ENCODE peak calls at places on chromosomes 2 and 18, in ten cellular contexts. F is ureter; S is activated CD4-positive, alpha-beta T cell treated with anti-CD3 and anti-CD28 coated beads, Interleukin-2, amount 50 U/mL, for 24 hours; R is EL; N is sigmoid colon; O is heart left ventricle; L is NCI-H1417; H is stimulated activated CD4-positive, alpha-beta T cell treated with anti-CD3 and anti-CD28 coated beads, TNF-alpha, amount 100 ng/mL, for 1 hour; T is fibroblast of the aortic adventitia; V is hippocampal formation. P is an unnamed sample.

GRCh38 chr2:25280066-25280687 is 61.5 kb downstream of the DNMT3A start:
- DNase-seq in F (no peak), S (no peak), R (no peak), N (no peak), O (no peak), L (no peak), H (no peak), T (no peak), V (no peak), P (no peak)

GRCh38 chr2:231353469-231353868 is 42.0 kb upstream of the B3GNT7 start:
- DNase-seq in F (no peak), S (no peak), R (no peak), N (no peak), O (no peak), L (no peak), H (no peak), T (no peak), V (no peak), P (no peak)

GRCh38 chr2:44748-45341 is 1.5 kb downstream of the FAM110C start:
- DNase-seq in F (peak; percentile 59), S (no peak), R (no peak), N (no peak), O (no peak), L (peak; percentile 51), H (no peak), T (no peak), V (no peak), P (no peak)

GRCh38 chr2:58571181-58571852 is 330.2 kb upstream of the FANCL start:
- DNase-seq in F (peak; percentile 49), S (no peak), R (peak; percentile 77), N (no peak), O (no peak), L (peak; percentile 87), H (no peak), T (peak; percentile 75), V (peak; percentile 55), P (peak; percentile 22)

GRCh38 chr18:39485696-39486095 is 1920.1 kb upstream of the CELF4 start:
- DNase-seq in F (no peak), S (no peak), R (peak; percentile 51), N (no peak), O (no peak), L (no peak), H (no peak), T (no peak), V (no peak), P (no peak)

GRCh38 chr18:9147440-9148238 is 11.1 kb downstream of the ANKRD12 start:
- DNase-seq in F (no peak), S (no peak), R (peak; percentile 68), N (no peak), O (no peak), L (peak; percentile 74), H (no peak), T (peak; percentile 85), V (peak; percentile 82), P (peak; percentile 88)

GRCh38 chr2:200703132-200703925 is 108.4 kb upstream of the BZW1 start:
- DNase-seq in F (no peak), S (no peak), R (peak; percentile 72), N (no peak), O (no peak), L (peak; percentile 76), H (no peak), T (peak; percentile 91), V (peak; percentile 87), P (peak; percentile 34)

GRCh38 chr2:61694312-61695274 is 156.4 kb upstream of the XPO1 start:
- DNase-seq in F (peak; percentile 96), S (peak; percentile 60), R (peak; percentile 91), N (peak; percentile 97), O (peak; percentile 97), L (peak; percentile 70), H (peak; percentile 64), T (peak; percentile 83), V (peak; percentile 85), P (peak; percentile 71)

GRCh38 chr2:1707771-1708351 is 36.5 kb downstream of the PXDN start:
- DNase-seq in F (peak; percentile 48), S (no peak), R (peak; percentile 97), N (peak; percentile 92), O (peak; percentile 90), L (peak; percentile 85), H (no peak), T (peak; percentile 98), V (no peak), P (no peak)

GRCh38 chr2:234565842-234566619 is 69.2 kb upstream of the ARL4C start:
- DNase-seq in F (no peak), S (no peak), R (no peak), N (no peak), O (no peak), L (no peak), H (no peak), T (no peak), V (no peak), P (no peak)

GRCh38 chr2:210553371-210553770 is 3.0 kb upstream of the CPS1 start:
- DNase-seq in F (no peak), S (no peak), R (peak; percentile 50), N (no peak), O (no peak), L (no peak), H (no peak), T (no peak), V (no peak), P (no peak)

GRCh38 chr2:3778841-3779505 is 75.6 kb downstream of the DCDC2C start:
- DNase-seq in F (no peak), S (no peak), R (no peak), N (no peak), O (no peak), L (peak; percentile 85), H (no peak), T (no peak), V (no peak), P (no peak)

GRCh38 chr18:7601249-7601620 is 34.1 kb downstream of the PTPRM start:
- DNase-seq in F (no peak), S (no peak), R (peak; percentile 86), N (no peak), O (no peak), L (no peak), H (no peak), T (no peak), V (no peak), P (no peak)

GRCh38 chr2:180497621-180498152 is 482.7 kb upstream of the UBE2E3 start:
- DNase-seq in F (no peak), S (no peak), R (no peak), N (no peak), O (no peak), L (peak; percentile 7), H (no peak), T (no peak), V (no peak), P (no peak)

GRCh38 chr2:20560891-20561702 is 89.8 kb downstream of the HS1BP3 start:
- DNase-seq in F (no peak), S (no peak), R (no peak), N (no peak), O (peak; percentile 14), L (no peak), H (no peak), T (no peak), V (no peak), P (no peak)

GRCh38 chr2:198657520-198658121 is 800.1 kb downstream of the SATB2 start:
- DNase-seq in F (no peak), S (no peak), R (peak; percentile 5), N (no peak), O (no peak), L (peak; percentile 51), H (no peak), T (peak; percentile 17), V (no peak), P (no peak)

GRCh38 chr18:59718108-59719057 is 21.2 kb upstream of the CCBE1 start:
- DNase-seq in F (no peak), S (no peak), R (peak; percentile 100), N (no peak), O (no peak), L (no peak), H (no peak), T (peak; percentile 96), V (no peak), P (no peak)

GRCh38 chr18:36375118-36375517 is 77.6 kb downstream of the FHOD3 start:
- DNase-seq in F (no peak), S (no peak), R (no peak), N (no peak), O (no peak), L (no peak), H (no peak), T (no peak), V (no peak), P (no peak)

GRCh38 chr18:22543764-22544163 is 126.0 kb upstream of the CTAGE1 start:
- DNase-seq in F (no peak), S (no peak), R (no peak), N (no peak), O (no peak), L (no peak), H (no peak), T (peak; percentile 80), V (no peak), P (no peak)

GRCh38 chr2:65366595-65367125 is 65.7 kb downstream of the SPRED2 start:
- DNase-seq in F (peak; percentile 59), S (no peak), R (peak; percentile 97), N (no peak), O (no peak), L (peak; percentile 89), H (no peak), T (peak; percentile 93), V (peak; percentile 29), P (peak; percentile 74)

GRCh38 chr2:3291750-3292149 is 85.9 kb downstream of the EIPR1 start:
- DNase-seq in F (no peak), S (no peak), R (no peak), N (no peak), O (no peak), L (no peak), H (no peak), T (no peak), V (no peak), P (no peak)

GRCh38 chr2:237229905-237230304 is 144.2 kb downstream of the COPS8 start:
- DNase-seq in F (no peak), S (no peak), R (no peak), N (no peak), O (no peak), L (no peak), H (no peak), T (no peak), V (no peak), P (no peak)

GRCh38 chr18:12947355-12948054 is at the start of gene SEH1L:
- DNase-seq in F (peak; percentile 100), S (peak; percentile 99), R (peak; percentile 98), N (peak; percentile 100), O (peak; percentile 100), L (peak; percentile 99), H (peak; percentile 98), T (peak; percentile 98), V (peak; percentile 98), P (peak; percentile 94)

GRCh38 chr2:106572541-106573148 is 85.5 kb downstream of the CD8B2 start:
- DNase-seq in F (no peak), S (no peak), R (peak; percentile 13), N (no peak), O (no peak), L (peak; percentile 23), H (no peak), T (no peak), V (no peak), P (no peak)

GRCh38 chr2:195563857-195564512 is 93.0 kb upstream of the SLC39A10 start:
- DNase-seq in F (no peak), S (no peak), R (peak; percentile 86), N (no peak), O (no peak), L (no peak), H (no peak), T (peak; percentile 86), V (no peak), P (no peak)